ENCODE peak calls at places on chromosomes 11 and 22, in eight cellular contexts. S is HepG2, C is Panc1, L is HCT116, N is GM12878, K is K562, I is upper lobe of left lung, B is GM23338. F is an unnamed sample. For H3K4me1, the result is how much of the 10 kb centered on the place peaks cover.

GRCh38 chr22:33000342-33001280 is 57.6 kb downstream of the SYN3 start:
- ATAC-seq in S (peak), C (peak), L (peak), N (peak), K (peak), I (peak), B (peak), F (peak)

GRCh38 chr11:78149646-78150045 is 10.2 kb upstream of the ALG8 start:
- ATAC-seq in S (peak), C (peak), L (no peak), N (no peak), K (peak), I (no peak), B (no peak), F (peak)

GRCh38 chr11:113817626-113818025 is 38.0 kb downstream of the CLDN25 start:
- ATAC-seq in S (no peak), C (no peak), L (no peak), N (no peak), K (no peak), I (no peak), B (no peak), F (no peak)

GRCh38 chr22:30159082-30159481 is 78.8 kb downstream of the HORMAD2 start:
- ATAC-seq in S (no peak), C (no peak), L (no peak), N (no peak), K (no peak), I (no peak), B (no peak), F (no peak)

GRCh38 chr11:111766834-111767142 is 599 bp upstream of the PPP2R1B start:
- ATAC-seq in S (peak), C (peak), L (no peak), N (peak), K (peak), I (no peak), B (no peak), F (peak)

GRCh38 chr11:67269401-67270255 is 3.4 kb downstream of the GRK2 start:
- ATAC-seq in S (no peak), C (no peak), L (no peak), N (no peak), K (no peak), I (no peak), B (no peak), F (no peak)

GRCh38 chr11:102186836-102187235 is 76.6 kb downstream of the YAP1 start:
- ATAC-seq in S (peak), C (no peak), L (no peak), N (no peak), K (no peak), I (no peak), B (peak), F (no peak)

GRCh38 chr11:67418476-67419281 is 3.2 kb downstream of the CARNS1 start:
- ATAC-seq in S (no peak), C (peak), L (no peak), N (peak), K (no peak), I (no peak), B (no peak), F (no peak)

GRCh38 chr11:76667856-76668255 is 2.7 kb downstream of the LRRC32 start:
- ATAC-seq in S (no peak), C (no peak), L (no peak), N (no peak), K (no peak), I (no peak), B (no peak), F (no peak)

GRCh38 chr22:29016067-29016938 is 45.3 kb downstream of the C22orf31 start:
- ATAC-seq in S (peak), C (no peak), L (no peak), N (peak), K (no peak), I (peak), B (no peak), F (no peak)

GRCh38 chr22:49760630-49761571 is 66.8 kb downstream of the BRD1 start:
- ATAC-seq in S (peak), C (no peak), L (no peak), N (peak), K (no peak), I (peak), B (no peak), F (no peak)

GRCh38 chr11:70590356-70590991 is 192.1 kb downstream of the CTTN start:
- ATAC-seq in S (no peak), C (no peak), L (no peak), N (peak), K (no peak), I (no peak), B (no peak), F (no peak)

GRCh38 chr11:122439911-122440782 is 215.4 kb upstream of the UBASH3B start:
- ATAC-seq in S (peak), C (peak), L (no peak), N (no peak), K (no peak), I (peak), B (peak), F (peak)

GRCh38 chr11:117691206-117691490 is 105.9 kb downstream of the DSCAML1 start:
- ATAC-seq in S (no peak), C (no peak), L (no peak), N (no peak), K (no peak), I (no peak), B (no peak), F (no peak)

GRCh38 chr11:119990306-119991021 is 147.4 kb downstream of the TRIM29 start:
- ATAC-seq in S (no peak), C (no peak), L (no peak), N (no peak), K (no peak), I (no peak), B (no peak), F (no peak)

GRCh38 chr11:65634905-65635731 is 2.8 kb upstream of the SIPA1 start:
- ATAC-seq in S (no peak), C (no peak), L (no peak), N (no peak), K (no peak), I (no peak), B (no peak), F (no peak)

GRCh38 chr11:44726278-44727113 is at the start of gene TSPAN18:
- ATAC-seq in S (peak), C (peak), L (peak), N (peak), K (peak), I (no peak), B (peak), F (peak)

GRCh38 chr11:76615950-76616349 is 54.6 kb downstream of the LRRC32 start:
- ATAC-seq in S (no peak), C (peak), L (no peak), N (no peak), K (no peak), I (peak), B (no peak), F (peak)

GRCh38 chr11:72195518-72195917 is 3.6 kb downstream of the FOLR1 start:
- ATAC-seq in S (no peak), C (no peak), L (no peak), N (no peak), K (no peak), I (no peak), B (no peak), F (no peak)

GRCh38 chr11:10305262-10305963 is 540 bp downstream of the ADM start:
- ATAC-seq in S (peak), C (peak), L (no peak), N (no peak), K (no peak), I (no peak), B (peak), F (no peak)
- TF ChIP-seq POLR2AphosphoS5 in S (no peak), C (no peak), L (no peak), N (no peak), K (no peak), I (peak), B (peak), F (no peak)

DNA sequence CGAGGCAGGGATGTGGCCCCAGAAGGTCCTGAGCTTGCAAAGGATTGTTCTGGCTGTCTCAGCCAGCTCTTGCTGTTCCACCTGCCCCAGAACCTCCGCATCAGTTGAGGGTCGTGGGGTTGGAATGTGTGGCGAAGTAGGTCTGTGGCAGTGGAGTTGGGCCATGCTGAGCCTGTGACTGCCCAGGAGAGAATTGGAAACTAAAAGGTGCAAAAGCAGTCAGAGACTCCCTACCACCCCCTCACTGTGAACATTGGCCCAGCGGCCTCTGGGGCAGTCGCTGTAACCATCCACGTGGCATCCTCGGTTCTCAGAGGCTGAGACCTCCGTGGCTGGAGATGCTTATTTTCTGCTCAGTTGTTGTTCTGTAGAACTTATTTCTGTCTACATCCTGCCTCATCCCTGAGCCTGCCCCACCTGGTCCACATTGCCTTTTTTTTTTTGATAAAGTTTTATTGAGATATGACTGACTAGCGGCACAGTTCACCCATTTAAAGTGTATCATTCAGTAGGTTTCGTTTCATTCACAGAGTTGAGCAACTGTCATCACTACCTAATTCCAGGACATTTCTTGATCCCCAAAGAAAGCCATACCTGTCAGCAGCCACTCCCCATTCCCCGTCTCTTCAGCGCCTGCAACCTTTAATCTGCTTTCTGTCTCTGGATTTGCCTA is 22.3 kb upstream of the DGCR8 start:
- ATAC-seq in S (no peak), C (no peak), L (no peak), N (no peak), K (peak), I (no peak), B (no peak), F (no peak)
- H3K4me1 ChIP-seq in S (under half), C (under half), L (under half), N (under half), K (half or more), I (under half), B (under half), F (under half)

GRCh38 chr11:7572001-7572712 is 58.4 kb downstream of the PPFIBP2 start:
- ATAC-seq in S (peak), C (peak), L (peak), N (no peak), K (peak), I (peak), B (peak), F (no peak)

GRCh38 chr11:7570938-7571337 is 57.1 kb downstream of the PPFIBP2 start:
- ATAC-seq in S (no peak), C (no peak), L (no peak), N (no peak), K (no peak), I (no peak), B (peak), F (no peak)

GRCh38 chr11:7573193-7573557 is 59.4 kb downstream of the PPFIBP2 start:
- ATAC-seq in S (peak), C (no peak), L (no peak), N (no peak), K (no peak), I (no peak), B (no peak), F (no peak)

GRCh38 chr11:7571640-7572000 is 57.8 kb downstream of the PPFIBP2 start:
- ATAC-seq in S (peak), C (peak), L (peak), N (peak), K (peak), I (peak), B (peak), F (peak)

DNA sequence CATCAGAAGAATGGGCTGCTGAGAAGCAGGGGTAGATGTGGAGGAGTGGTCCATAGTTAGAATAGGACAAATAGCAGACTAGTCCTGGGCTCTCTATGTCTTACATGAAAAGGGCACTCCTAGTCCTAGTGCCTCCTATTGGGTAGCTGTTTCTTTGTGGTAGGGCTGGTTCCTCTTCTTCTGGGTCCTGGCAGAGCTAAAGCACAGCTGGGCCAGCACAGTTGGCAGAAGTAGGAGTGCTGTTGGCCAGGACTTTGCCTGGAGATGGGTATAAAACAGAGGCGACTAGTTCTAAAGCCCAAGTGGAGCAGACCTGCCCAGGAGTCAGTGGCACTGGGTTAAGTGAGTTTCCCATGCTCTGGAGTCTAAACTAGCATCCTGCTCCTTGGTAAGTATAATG is 55.2 kb downstream of the PPFIBP2 start:
- ATAC-seq in S (no peak), C (no peak), L (no peak), N (no peak), K (no peak), I (no peak), B (no peak), F (no peak)
- TF ChIP-seq CTCF in S (no peak), C (no peak), L (no peak), N (no peak), K (no peak), I (no peak), B (no peak), F (no peak)

DNA sequence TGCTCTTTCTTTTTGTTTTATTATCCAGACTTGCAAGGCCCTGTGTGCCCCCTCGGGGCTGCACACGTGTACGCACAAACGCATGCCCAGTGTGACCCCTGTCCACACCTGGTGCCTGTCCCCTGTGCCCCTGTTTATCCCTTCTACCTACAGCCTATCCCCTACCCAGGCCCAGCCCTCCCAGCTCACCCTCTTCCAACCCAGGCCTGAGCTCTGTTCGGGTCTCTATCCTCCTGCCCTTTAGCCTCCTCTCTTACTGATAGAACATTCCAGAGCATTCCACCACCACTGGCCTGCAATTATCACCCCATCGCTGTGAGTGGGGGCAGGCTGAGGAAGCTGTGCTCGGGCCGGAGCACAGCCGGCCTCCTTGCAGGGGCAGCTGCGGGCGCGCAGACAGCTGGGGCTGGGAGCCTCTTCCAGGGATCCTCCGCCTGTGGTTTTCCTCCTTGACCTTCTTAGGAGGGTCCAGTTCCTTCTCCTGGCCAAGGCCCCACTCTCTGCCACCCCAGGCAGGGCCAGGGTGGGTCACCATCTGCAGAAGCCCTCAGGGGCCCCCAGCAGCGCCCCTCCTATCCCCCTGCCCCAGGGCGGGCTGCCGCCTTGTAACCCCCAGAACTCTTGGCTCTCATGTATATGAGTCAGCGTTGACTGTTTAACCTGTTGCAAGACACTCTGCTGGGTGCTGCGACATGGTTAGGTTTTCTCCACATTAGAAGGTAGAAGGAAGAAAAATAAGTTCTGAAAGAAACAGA is 41.8 kb upstream of the KCNQ1OT1 start:
- ATAC-seq in S (peak), C (peak), L (peak), N (no peak), K (peak), I (peak), B (peak), F (peak)
- TF ChIP-seq POLR2AphosphoS5 in S (no peak), C (no peak), L (no peak), N (no peak), K (no peak), I (no peak), B (no peak), F (no peak)

GRCh38 chr22:43154887-43155536 is 3.7 kb downstream of the TSPO start:
- ATAC-seq in S (no peak), C (no peak), L (no peak), N (no peak), K (no peak), I (peak), B (no peak), F (no peak)
- H3K4me1 ChIP-seq in S (under half), C (under half), L (under half), N (under half), K (half or more), I (under half), B (under half), F (under half)

GRCh38 chr11:1827931-1828330 is 6.9 kb upstream of the SYT8 start:
- ATAC-seq in S (no peak), C (no peak), L (no peak), N (no peak), K (no peak), I (no peak), B (no peak), F (no peak)

GRCh38 chr11:1827095-1827797 is 7.5 kb upstream of the SYT8 start:
- ATAC-seq in S (peak), C (peak), L (peak), N (no peak), K (no peak), I (peak), B (no peak), F (peak)

GRCh38 chr11:1825039-1825740 is 9.6 kb upstream of the SYT8 start:
- ATAC-seq in S (peak), C (peak), L (peak), N (peak), K (peak), I (peak), B (peak), F (no peak)

GRCh38 chr11:1825785-1826451 is 8.9 kb upstream of the SYT8 start:
- ATAC-seq in S (no peak), C (no peak), L (no peak), N (no peak), K (no peak), I (no peak), B (no peak), F (no peak)

DNA sequence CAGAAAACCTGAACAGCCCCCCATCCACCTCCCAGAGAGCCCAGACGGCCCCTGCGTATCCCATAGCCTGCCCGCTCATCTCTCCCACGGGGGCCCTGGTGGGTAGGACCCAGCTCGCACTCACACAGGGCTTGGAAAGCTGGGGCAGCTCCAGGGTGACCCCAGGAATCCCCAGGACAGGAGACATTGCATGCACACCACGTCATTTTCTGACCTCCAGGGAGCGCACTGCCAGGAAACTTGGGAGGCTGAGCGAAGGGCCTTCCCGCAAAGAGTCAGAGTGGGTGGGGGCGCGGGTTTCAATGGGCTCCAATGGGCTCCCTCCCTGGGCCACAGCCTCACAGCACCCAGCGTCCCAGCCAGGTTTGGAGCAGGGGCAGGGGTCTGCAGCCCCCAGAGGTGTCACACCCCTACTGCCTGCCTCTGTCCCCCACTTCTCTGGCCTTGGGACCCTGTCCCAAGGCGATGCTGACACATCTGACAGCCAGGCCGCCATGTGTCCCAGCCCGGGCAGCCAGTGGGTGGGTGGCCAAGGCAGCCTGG is 8.2 kb upstream of the SYT8 start:
- ATAC-seq in S (peak), C (peak), L (peak), N (no peak), K (peak), I (peak), B (peak), F (no peak)
- TF ChIP-seq CTCF in S (peak), C (peak), L (no peak), N (peak), K (peak), I (no peak), B (peak), F (no peak)

GRCh38 chr11:10092426-10092825 is 201.6 kb downstream of the SBF2 start:
- ATAC-seq in S (no peak), C (no peak), L (no peak), N (no peak), K (no peak), I (no peak), B (no peak), F (no peak)
- TF ChIP-seq POLR2AphosphoS5 in S (no peak), C (no peak), L (no peak), N (no peak), K (no peak), I (no peak), B (no peak), F (no peak)